ENCODE peak calls at places on chromosomes 4 and X, in eight cellular contexts. P is upper lobe of right lung; C is fibroblast of lung; X is tibial nerve; S is CD4-positive, alpha-beta memory T cell; I is brain microvascular endothelial cell; B is sigmoid colon; Y is breast epithelium. H is an unnamed sample.

GRCh38 chr4:87946766-87947165 is 28.7 kb upstream of the SPP1 start:
- DNase-seq in P (no peak), B (no peak), X (no peak), Y (no peak), C (no peak), S (no peak), I (no peak), H (no peak)

GRCh38 chr4:89752932-89753598 is 83.9 kb downstream of the SNCA start:
- DNase-seq in X (no peak), B (peak; percentile 69), S (no peak), C (peak; percentile 81), I (peak; percentile 74), P (no peak), Y (no peak), H (no peak)

GRCh38 chrX:16136080-16136479 is 12.7 kb downstream of the GRPR start:
- DNase-seq in P (no peak), I (no peak), B (no peak), C (no peak), Y (no peak), S (no peak), X (no peak), H (no peak)

GRCh38 chr4:21454196-21454595 is 494.4 kb downstream of the KCNIP4 start:
- DNase-seq in Y (no peak), X (no peak), I (no peak), C (no peak), P (no peak), S (no peak), B (no peak), H (no peak)

GRCh38 chrX:136215559-136215958 is 35.6 kb downstream of the MAP7D3 start:
- DNase-seq in X (no peak), I (no peak), S (no peak), P (no peak), C (peak; percentile 72), B (no peak), Y (no peak), H (no peak)

GRCh38 chr4:74230902-74231499 is 73.1 kb downstream of the MTHFD2L start:
- DNase-seq in Y (no peak), B (no peak), I (peak; percentile 76), S (no peak), X (no peak), P (no peak), C (peak; percentile 58), H (no peak)

GRCh38 chr4:105232374-105232773 is 85.7 kb downstream of the TET2 start:
- DNase-seq in B (no peak), Y (no peak), X (no peak), P (no peak), C (no peak), I (no peak), S (no peak), H (no peak)

GRCh38 chr4:37762294-37763163 is 64.0 kb upstream of the PGM2 start:
- DNase-seq in B (no peak), I (peak; percentile 52), P (no peak), Y (no peak), C (peak; percentile 34), X (no peak), S (no peak), H (no peak)

GRCh38 chr4:53653484-53654053 is 62.3 kb upstream of the LNX1 start:
- DNase-seq in Y (peak; percentile 62), X (no peak), B (no peak), I (peak; percentile 2), P (no peak), C (no peak), S (no peak), H (no peak)

GRCh38 chrX:38882894-38883620 is 81.8 kb downstream of the MID1IP1 start:
- DNase-seq in I (peak; percentile 60), C (peak; percentile 95), X (no peak), S (no peak), P (no peak), B (no peak), Y (no peak), H (no peak)

GRCh38 chrX:23952984-23953907 is 45.4 kb downstream of the CXorf58 start:
- DNase-seq in S (peak; percentile 42), B (no peak), C (no peak), X (no peak), Y (no peak), I (no peak), P (no peak), H (peak; percentile 5)

GRCh38 chr4:38371391-38371851 is 292.6 kb upstream of the KLF3 start:
- DNase-seq in S (no peak), Y (no peak), X (no peak), P (no peak), C (peak; percentile 94), I (peak; percentile 7), B (no peak), H (no peak)

GRCh38 chrX:76148011-76148665 is 24.7 kb upstream of the PBDC1 start:
- DNase-seq in Y (no peak), X (no peak), I (no peak), S (no peak), B (no peak), P (no peak), C (peak; percentile 52), H (no peak)

GRCh38 chrX:70969635-70970481 is 39.0 kb upstream of the SLC7A3 start:
- DNase-seq in P (no peak), I (no peak), Y (no peak), C (no peak), B (no peak), S (no peak), X (no peak), H (no peak)

GRCh38 chr4:153495480-153496206 is 29.5 kb downstream of the TMEM131L start:
- DNase-seq in X (no peak), S (no peak), B (no peak), P (no peak), Y (no peak), C (no peak), I (no peak), H (no peak)

GRCh38 chr4:119729815-119730643 is 101.4 kb upstream of the PDE5A start:
- DNase-seq in C (peak; percentile 97), I (peak; percentile 98), B (no peak), Y (no peak), S (no peak), P (no peak), X (no peak), H (no peak)

GRCh38 chr4:152973614-152974200 is 37.6 kb downstream of the FHDC1 start:
- DNase-seq in X (no peak), B (no peak), S (no peak), P (no peak), Y (no peak), I (no peak), C (peak; percentile 69), H (no peak)

GRCh38 chrX:39955621-39956020 is 142.1 kb downstream of the BCOR start:
- DNase-seq in Y (no peak), P (no peak), C (no peak), I (no peak), B (no peak), S (no peak), X (no peak), H (no peak)

GRCh38 chrX:133923113-133923512 is 62.3 kb downstream of the GPC3 start:
- DNase-seq in S (peak; percentile 19), B (no peak), Y (no peak), X (no peak), P (no peak), I (no peak), C (no peak), H (no peak)
- H3K4me3 ChIP-seq in S (peak overlapping the region; percentile 23), B (no peak overlapping the region), Y (peak overlapping the region; percentile 32), X (no peak overlapping the region), P (no peak overlapping the region), I (no peak overlapping the region), C (no peak overlapping the region), H (peak overlapping the region; percentile 10)

DNA sequence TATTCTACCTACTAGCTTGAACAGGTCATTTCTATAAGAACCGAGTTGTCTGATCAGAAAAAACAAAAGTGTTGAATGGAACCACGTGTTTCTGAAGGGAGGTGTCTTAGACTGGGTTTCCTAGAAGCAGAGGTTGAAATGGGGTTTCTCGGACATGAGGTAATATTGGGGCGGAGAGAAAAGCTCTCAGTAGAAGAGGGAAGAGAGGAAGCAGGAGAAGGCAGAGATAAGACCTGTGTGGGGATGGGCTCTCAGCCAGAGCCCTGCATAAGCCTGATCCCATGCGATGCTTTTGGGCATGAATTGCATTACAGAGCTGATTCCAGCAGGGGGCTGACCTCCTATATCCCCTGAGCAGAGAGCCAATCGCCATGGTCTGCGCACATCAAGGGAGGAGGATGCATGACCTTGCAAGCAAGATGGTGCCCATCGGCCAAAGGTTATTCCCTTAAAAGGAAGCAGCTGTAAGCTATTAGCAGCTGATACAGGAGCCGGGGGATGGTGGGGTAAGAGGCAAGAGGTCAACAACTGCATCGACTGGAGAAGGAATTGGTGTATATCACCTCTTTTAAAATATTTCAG is 7.7 kb downstream of the ANOS1 start:
- DNase-seq in B (no peak), Y (no peak), I (no peak), X (no peak), C (no peak), P (no peak), S (no peak), H (no peak)
- H3K27me3 ChIP-seq in B (no peaks in the 10 kb centered on the region), Y (peaks cover 24% of the 10 kb centered on the region), I (no peaks in the 10 kb centered on the region), X (no peaks in the 10 kb centered on the region), C (no peaks in the 10 kb centered on the region), P (no peaks in the 10 kb centered on the region), S (no peaks in the 10 kb centered on the region), H (no peaks in the 10 kb centered on the region)

DNA sequence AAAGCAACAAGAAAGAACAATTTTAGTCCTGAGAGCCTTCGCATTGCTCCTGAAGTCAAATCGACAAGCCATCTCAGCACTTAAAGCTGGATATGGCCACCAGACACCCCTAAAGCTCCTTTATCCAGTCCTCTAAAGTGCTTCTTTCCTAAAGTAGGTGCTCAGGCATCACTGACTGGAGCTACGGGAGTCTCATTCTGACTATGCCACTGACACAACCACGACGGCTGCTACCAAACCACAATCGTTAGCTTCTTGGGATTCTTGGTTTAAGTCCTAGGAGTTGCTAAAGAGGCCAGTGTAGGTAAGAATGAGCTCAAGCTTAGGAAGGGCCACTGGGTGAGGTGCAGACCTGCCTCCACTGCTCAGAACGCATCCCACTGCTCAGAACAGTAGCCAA is 1.0 kb downstream of the SLC10A6 start:
- DNase-seq in X (no peak), B (no peak), C (peak; percentile 63), Y (no peak), I (no peak), S (no peak), P (no peak), H (no peak)
- H3K4me3 ChIP-seq in X (no peak overlapping the region), B (peak overlapping the region; percentile 12), C (no peak overlapping the region), Y (peak overlapping the region; percentile 59), I (no peak overlapping the region), S (no peak overlapping the region), P (no peak overlapping the region), H (no peak overlapping the region)

GRCh38 chrX:97030947-97031346 is 147.2 kb downstream of the RPA4 start:
- DNase-seq in P (no peak), Y (no peak), X (no peak), C (no peak), I (no peak), B (no peak), S (no peak), H (no peak)

GRCh38 chrX:97030463-97030862 is 146.8 kb downstream of the RPA4 start:
- DNase-seq in P (no peak), I (no peak), X (no peak), Y (no peak), B (no peak), C (no peak), S (no peak), H (no peak)

GRCh38 chrX:97021680-97022079 is 138.0 kb downstream of the RPA4 start:
- DNase-seq in Y (no peak), P (no peak), C (peak; percentile 41), X (no peak), I (peak; percentile 23), B (no peak), S (no peak), H (no peak)

GRCh38 chrX:97027384-97027922 is 143.7 kb downstream of the RPA4 start:
- DNase-seq in P (no peak), S (no peak), Y (no peak), C (peak; percentile 37), B (no peak), I (no peak), X (no peak), H (no peak)

GRCh38 chrX:97026406-97026805 is 142.7 kb downstream of the RPA4 start:
- DNase-seq in X (no peak), P (no peak), Y (no peak), C (peak; percentile 9), I (peak; percentile 2), S (no peak), B (no peak), H (no peak)
- H3K27me3 ChIP-seq in X (no peaks in the 10 kb centered on the region), P (no peaks in the 10 kb centered on the region), Y (peaks cover 10% of the 10 kb centered on the region), C (no peaks in the 10 kb centered on the region), I (no peaks in the 10 kb centered on the region), S (no peaks in the 10 kb centered on the region), B (no peaks in the 10 kb centered on the region), H (no peaks in the 10 kb centered on the region)

H was measured in effector memory CD4-positive, alpha-beta T cell.